ENCODE peak calls at places on chromosomes 13 and 19, in six cellular contexts. One of them, this sample, is unnamed.

GRCh38 chr19:51719251-51719901 is 4.4 kb downstream of the HAS1 start:
- DNase-seq in H9: peak; percentile 62
- DNase-seq in H1: no peak
- DNase-seq in mesenchymal stem cell: no peak
- DNase-seq in IMR-90: no peak
- DNase-seq in trophoblast cell: no peak
- DNase-seq in this sample: no peak

GRCh38 chr13:26184791-26185250 is 37.3 kb downstream of the RNF6 start:
- DNase-seq in IMR-90: peak; percentile 74
- DNase-seq in mesenchymal stem cell: peak; percentile 73
- DNase-seq in trophoblast cell: peak; percentile 50
- DNase-seq in H1: no peak
- DNase-seq in H9: peak; percentile 60
- DNase-seq in this sample: peak; percentile 43

GRCh38 chr19:406121-406711 is 2.7 kb downstream of the C2CD4C start:
- DNase-seq in mesenchymal stem cell: no peak
- DNase-seq in IMR-90: no peak
- DNase-seq in H1: no peak
- DNase-seq in H9: peak; percentile 27
- DNase-seq in trophoblast cell: no peak
- DNase-seq in this sample: no peak

GRCh38 chr19:17402982-17403855 is 2.2 kb downstream of the BST2 start:
- DNase-seq in IMR-90: no peak
- DNase-seq in H9: peak; percentile 93
- DNase-seq in H1: no peak
- DNase-seq in mesenchymal stem cell: peak; percentile 62
- DNase-seq in trophoblast cell: no peak
- DNase-seq in this sample: peak; percentile 86

GRCh38 chr13:103788061-103788652 is 721.9 kb upstream of the SLC10A2 start:
- DNase-seq in H9: peak; percentile 36
- DNase-seq in trophoblast cell: no peak
- DNase-seq in IMR-90: no peak
- DNase-seq in mesenchymal stem cell: no peak
- DNase-seq in H1: no peak
- DNase-seq in this sample: no peak

GRCh38 chr13:43185206-43185605 is 161.8 kb downstream of the DNAJC15 start:
- DNase-seq in trophoblast cell: no peak
- DNase-seq in IMR-90: no peak
- DNase-seq in H1: no peak
- DNase-seq in H9: no peak
- DNase-seq in mesenchymal stem cell: no peak
- DNase-seq in this sample: no peak

GRCh38 chr13:91248249-91248648 is 99.2 kb upstream of the MIR17HG start:
- DNase-seq in trophoblast cell: no peak
- DNase-seq in H1: no peak
- DNase-seq in H9: no peak
- DNase-seq in mesenchymal stem cell: no peak
- DNase-seq in IMR-90: no peak
- DNase-seq in this sample: no peak

GRCh38 chr19:7888145-7888825 is at the start of gene LRRC8E:
- DNase-seq in trophoblast cell: peak; percentile 73
- DNase-seq in mesenchymal stem cell: peak; percentile 77
- DNase-seq in H1: no peak
- DNase-seq in H9: peak; percentile 89
- DNase-seq in IMR-90: peak; percentile 55
- DNase-seq in this sample: peak; percentile 63

GRCh38 chr19:35741216-35741541 is 1.1 kb downstream of the IGFLR1 start:
- DNase-seq in mesenchymal stem cell: no peak
- DNase-seq in H9: no peak
- DNase-seq in H1: no peak
- DNase-seq in IMR-90: no peak
- DNase-seq in trophoblast cell: no peak
- DNase-seq in this sample: no peak

GRCh38 chr19:44925114-44925891 is 10.9 kb downstream of the APOC1 start:
- DNase-seq in mesenchymal stem cell: peak; percentile 81
- DNase-seq in H9: no peak
- DNase-seq in H1: no peak
- DNase-seq in IMR-90: peak; percentile 49
- DNase-seq in trophoblast cell: no peak
- DNase-seq in this sample: no peak

GRCh38 chr13:83691966-83692365 is 190.3 kb downstream of the SLITRK1 start:
- DNase-seq in IMR-90: no peak
- DNase-seq in trophoblast cell: no peak
- DNase-seq in H1: no peak
- DNase-seq in mesenchymal stem cell: no peak
- DNase-seq in H9: no peak
- DNase-seq in this sample: no peak

GRCh38 chr19:19321143-19321577 is 531 bp downstream of the MAU2 start:
- DNase-seq in IMR-90: no peak
- DNase-seq in H9: peak; percentile 47
- DNase-seq in trophoblast cell: peak; percentile 10
- DNase-seq in H1: no peak
- DNase-seq in mesenchymal stem cell: peak; percentile 35
- DNase-seq in this sample: peak; percentile 23

GRCh38 chr19:30063184-30064020 is 121.4 kb downstream of the URI1 start:
- DNase-seq in trophoblast cell: no peak
- DNase-seq in H9: no peak
- DNase-seq in H1: no peak
- DNase-seq in IMR-90: no peak
- DNase-seq in mesenchymal stem cell: no peak
- DNase-seq in this sample: no peak

GRCh38 chr19:13619203-13619632 is 112.9 kb upstream of the CACNA1A start:
- DNase-seq in IMR-90: peak; percentile 81
- DNase-seq in trophoblast cell: no peak
- DNase-seq in H1: no peak
- DNase-seq in mesenchymal stem cell: no peak
- DNase-seq in H9: no peak
- DNase-seq in this sample: no peak

GRCh38 chr19:58056261-58056660 is 2.8 kb upstream of the ZNF135 start:
- DNase-seq in mesenchymal stem cell: no peak
- DNase-seq in IMR-90: no peak
- DNase-seq in H1: no peak
- DNase-seq in trophoblast cell: no peak
- DNase-seq in H9: no peak
- DNase-seq in this sample: no peak

GRCh38 chr19:1261512-1261862 is 7.6 kb upstream of the CIRBP start:
- DNase-seq in IMR-90: no peak
- DNase-seq in mesenchymal stem cell: peak; percentile 54
- DNase-seq in H9: no peak
- DNase-seq in H1: no peak
- DNase-seq in trophoblast cell: no peak
- DNase-seq in this sample: no peak

GRCh38 chr13:112869202-112870061 is 99.6 kb upstream of the MCF2L start:
- DNase-seq in trophoblast cell: no peak
- DNase-seq in H9: no peak
- DNase-seq in mesenchymal stem cell: no peak
- DNase-seq in IMR-90: peak; percentile 33
- DNase-seq in H1: no peak
- DNase-seq in this sample: no peak

GRCh38 chr19:55902080-55902751 is 29.9 kb downstream of the NLRP13 start:
- DNase-seq in H1: no peak
- DNase-seq in mesenchymal stem cell: no peak
- DNase-seq in trophoblast cell: no peak
- DNase-seq in H9: no peak
- DNase-seq in IMR-90: no peak
- DNase-seq in this sample: no peak

GRCh38 chr19:51735759-51736449 is 12.1 kb upstream of the HAS1 start:
- DNase-seq in H1: no peak
- DNase-seq in trophoblast cell: peak; percentile 88
- DNase-seq in mesenchymal stem cell: no peak
- DNase-seq in H9: no peak
- DNase-seq in IMR-90: peak; percentile 3
- DNase-seq in this sample: no peak

GRCh38 chr19:45507864-45508680 is 793 bp downstream of the VASP start:
- DNase-seq in H1: no peak
- DNase-seq in IMR-90: no peak
- DNase-seq in H9: peak; percentile 88
- DNase-seq in trophoblast cell: peak; percentile 86
- DNase-seq in mesenchymal stem cell: peak; percentile 28
- DNase-seq in this sample: no peak

DNA sequence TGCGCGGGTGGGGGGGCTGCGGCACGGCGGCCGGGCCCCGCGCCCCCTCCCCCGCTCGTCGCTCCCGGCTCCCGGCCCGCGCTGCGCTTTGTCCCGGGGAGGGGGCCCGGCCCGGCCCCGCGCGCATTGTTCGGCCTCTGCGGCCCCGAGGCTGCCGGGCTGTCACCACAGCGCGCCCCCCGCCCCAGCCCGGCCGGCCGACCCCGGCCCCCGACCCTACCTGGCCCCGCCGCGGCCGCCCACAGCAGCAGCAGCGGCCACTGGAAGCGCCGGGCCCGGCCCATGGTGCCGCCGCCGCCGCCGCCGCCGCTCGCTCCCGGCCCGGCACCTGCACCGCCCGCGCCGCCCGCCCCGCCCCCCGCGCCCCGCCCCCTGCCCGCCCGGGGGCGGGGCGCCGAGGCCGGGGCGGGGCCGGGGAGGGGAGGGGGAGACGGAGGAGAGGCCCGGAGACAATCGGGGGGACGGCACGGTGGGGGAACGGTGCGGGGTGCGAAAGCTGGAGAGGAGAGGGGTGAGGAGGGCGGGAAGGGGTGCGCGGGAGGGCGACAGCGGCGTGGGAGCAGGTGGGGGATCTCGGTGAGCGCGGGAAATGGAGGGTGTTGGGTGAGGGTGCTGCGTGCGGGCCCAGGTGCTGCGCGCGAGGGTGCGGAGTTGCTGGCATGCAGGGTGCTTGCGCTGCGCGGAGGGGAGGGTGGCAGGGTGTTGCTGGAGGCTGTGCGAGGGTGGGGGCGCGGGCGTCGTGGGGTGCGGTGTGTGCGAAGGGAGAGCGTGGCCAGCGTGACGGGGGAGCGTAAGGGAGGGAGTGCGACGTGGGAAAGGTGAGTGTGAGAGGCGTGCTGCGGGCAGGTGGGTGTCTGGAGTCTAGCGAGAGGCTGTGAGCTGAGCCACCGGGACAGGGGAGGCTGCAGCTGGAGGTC is at the start of gene CADM4:
- DNase-seq in IMR-90: no peak
- DNase-seq in H9: peak; percentile 46
- DNase-seq in trophoblast cell: no peak
- DNase-seq in H1: no peak
- DNase-seq in mesenchymal stem cell: no peak
- DNase-seq in this sample: peak; percentile 41
- H3K23ac ChIP-seq in IMR-90: peak within 1 kb of the TSS; percentile 57
- H3K23ac ChIP-seq in H9: no peak within 1 kb of the TSS
- H3K23ac ChIP-seq in trophoblast cell: no peak within 1 kb of the TSS
- H3K23ac ChIP-seq in H1: no peak within 1 kb of the TSS
- H3K23ac ChIP-seq in mesenchymal stem cell: no peak within 1 kb of the TSS
- H3K23ac ChIP-seq in this sample: peak within 1 kb of the TSS; percentile 96

GRCh38 chr13:27401210-27401609 is 23.2 kb upstream of the GTF3A start:
- DNase-seq in IMR-90: no peak
- DNase-seq in trophoblast cell: no peak
- DNase-seq in H9: no peak
- DNase-seq in H1: no peak
- DNase-seq in mesenchymal stem cell: no peak
- DNase-seq in this sample: no peak
- H2AFZ ChIP-seq in IMR-90: no peak overlapping the region
- H2AFZ ChIP-seq in trophoblast cell: no peak overlapping the region
- H2AFZ ChIP-seq in H9: no peak overlapping the region
- H2AFZ ChIP-seq in H1: no peak overlapping the region
- H2AFZ ChIP-seq in mesenchymal stem cell: no peak overlapping the region
- H2AFZ ChIP-seq in this sample: no peak overlapping the region

GRCh38 chr13:28423010-28423409 is 71.9 kb downstream of the FLT1 start:
- DNase-seq in mesenchymal stem cell: no peak
- DNase-seq in IMR-90: no peak
- DNase-seq in H1: no peak
- DNase-seq in H9: no peak
- DNase-seq in trophoblast cell: no peak
- DNase-seq in this sample: no peak
- H3K14ac ChIP-seq in mesenchymal stem cell: no peak overlapping the region
- H3K14ac ChIP-seq in IMR-90: no peak overlapping the region
- H3K14ac ChIP-seq in H1: no peak overlapping the region
- H3K14ac ChIP-seq in H9: no peak overlapping the region
- H3K14ac ChIP-seq in trophoblast cell: no peak overlapping the region
- H3K14ac ChIP-seq in this sample: no peak overlapping the region

GRCh38 chr13:80262051-80262695 is 78.8 kb downstream of the SPRY2 start:
- DNase-seq in mesenchymal stem cell: no peak
- DNase-seq in IMR-90: no peak
- DNase-seq in trophoblast cell: no peak
- DNase-seq in H9: no peak
- DNase-seq in H1: no peak
- DNase-seq in this sample: no peak
- H3K23ac ChIP-seq in mesenchymal stem cell: no peak overlapping the region
- H3K23ac ChIP-seq in IMR-90: no peak overlapping the region
- H3K23ac ChIP-seq in trophoblast cell: no peak overlapping the region
- H3K23ac ChIP-seq in H9: no peak overlapping the region
- H3K23ac ChIP-seq in H1: no peak overlapping the region
- H3K23ac ChIP-seq in this sample: no peak overlapping the region

DNA sequence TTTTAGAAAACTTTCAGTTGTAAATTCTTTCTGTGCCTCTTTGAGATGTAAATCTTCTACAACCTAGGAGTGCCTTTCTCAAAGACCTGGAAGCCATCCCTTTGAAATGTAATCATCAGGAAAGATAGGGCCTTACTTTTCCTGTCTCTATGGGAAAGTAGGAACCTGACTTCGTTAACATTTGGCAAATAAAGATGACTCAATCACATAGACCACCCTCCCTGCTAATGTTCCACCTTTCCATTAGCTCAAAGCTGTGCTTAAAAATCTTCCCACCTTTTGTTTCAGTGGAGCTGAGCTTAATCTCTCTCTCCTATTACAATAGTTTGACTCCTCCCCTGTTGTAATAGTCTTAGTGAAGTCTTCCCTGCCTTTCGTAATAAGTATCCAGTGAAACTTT is 247.7 kb downstream of the OLFM4 start:
- DNase-seq in H9: peak; percentile 29
- DNase-seq in mesenchymal stem cell: no peak
- DNase-seq in IMR-90: no peak
- DNase-seq in trophoblast cell: no peak
- DNase-seq in H1: peak; percentile 41
- DNase-seq in this sample: peak; percentile 8
- H2AFZ ChIP-seq in H9: no peak overlapping the region
- H2AFZ ChIP-seq in mesenchymal stem cell: no peak overlapping the region
- H2AFZ ChIP-seq in IMR-90: no peak overlapping the region
- H2AFZ ChIP-seq in trophoblast cell: no peak overlapping the region
- H2AFZ ChIP-seq in H1: no peak overlapping the region
- H2AFZ ChIP-seq in this sample: peak overlapping the region; percentile 5

GRCh38 chr13:39268398-39268797 is 230.1 kb downstream of the NHLRC3 start:
- DNase-seq in H9: no peak
- DNase-seq in H1: no peak
- DNase-seq in trophoblast cell: no peak
- DNase-seq in IMR-90: no peak
- DNase-seq in mesenchymal stem cell: no peak
- DNase-seq in this sample: no peak
- H3K14ac ChIP-seq in H9: no peak overlapping the region
- H3K14ac ChIP-seq in H1: no peak overlapping the region
- H3K14ac ChIP-seq in trophoblast cell: no peak overlapping the region
- H3K14ac ChIP-seq in IMR-90: no peak overlapping the region
- H3K14ac ChIP-seq in mesenchymal stem cell: no peak overlapping the region
- H3K14ac ChIP-seq in this sample: no peak overlapping the region